ENCODE peak calls at places on chromosomes 1 and 21, in four cellular contexts. F, N, Y and D are unnamed samples.

GRCh38 chr1:59705849-59706599 is 108.7 kb upstream of the HOOK1 start:
- DNase-seq in F (no peak), N (no peak), Y (no peak), D (no peak)

GRCh38 chr1:31843506-31843905 is 27.7 kb upstream of the SPOCD1 start:
- DNase-seq in F (no peak), N (no peak), Y (no peak), D (no peak)

GRCh38 chr21:41851090-41851790 is 27.9 kb downstream of the PRDM15 start:
- DNase-seq in F (no peak), N (no peak), Y (no peak), D (no peak)

GRCh38 chr1:71365451-71365850 is 284.6 kb upstream of the ZRANB2 start:
- DNase-seq in F (no peak), N (no peak), Y (no peak), D (no peak)

GRCh38 chr1:16351449-16351993 is 759 bp downstream of the FBXO42 start:
- DNase-seq in F (no peak), N (no peak), Y (no peak), D (no peak)

GRCh38 chr1:28855469-28855944 is 43.5 kb downstream of the OPRD1 start:
- DNase-seq in F (no peak), N (no peak), Y (no peak), D (no peak)

GRCh38 chr1:80450711-80451110 is 1350.0 kb upstream of the ADGRL2 start:
- DNase-seq in F (no peak), N (no peak), Y (no peak), D (no peak)

GRCh38 chr1:11981378-11982009 is 1.2 kb downstream of the MFN2 start:
- DNase-seq in F (no peak), N (no peak), Y (no peak), D (no peak)

GRCh38 chr1:247111636-247112478 is 7.7 kb upstream of the ZNF669 start:
- DNase-seq in F (peak), N (no peak), Y (peak), D (no peak)

GRCh38 chr1:118007391-118007790 is 77.9 kb downstream of the WDR3 start:
- DNase-seq in F (no peak), N (no peak), Y (no peak), D (no peak)

GRCh38 chr1:58854576-58854975 is 70.7 kb upstream of the JUN start:
- DNase-seq in F (no peak), N (no peak), Y (no peak), D (no peak)

GRCh38 chr1:169156537-169156936 is 50.0 kb downstream of the ATP1B1 start:
- DNase-seq in F (no peak), N (no peak), Y (no peak), D (no peak)

GRCh38 chr1:101205457-101205856 is 31.4 kb upstream of the S1PR1 start:
- DNase-seq in F (no peak), N (no peak), Y (no peak), D (no peak)

GRCh38 chr1:32782086-32782485 is 35.1 kb downstream of the YARS1 start:
- DNase-seq in F (no peak), N (no peak), Y (no peak), D (no peak)

GRCh38 chr1:14650951-14651350 is 52.5 kb downstream of the KAZN start:
- DNase-seq in F (no peak), N (no peak), Y (no peak), D (no peak)

GRCh38 chr1:224118688-224119087 is 4.8 kb downstream of the FBXO28 start:
- DNase-seq in F (no peak), N (no peak), Y (no peak), D (no peak)

GRCh38 chr1:148318123-148318899 is 164.8 kb downstream of the PPIAL4G start:
- DNase-seq in F (peak), N (no peak), Y (no peak), D (peak)

GRCh38 chr1:243723458-243724043 is 126.5 kb downstream of the AKT3 start:
- DNase-seq in F (no peak), N (no peak), Y (no peak), D (no peak)

GRCh38 chr1:206666954-206667353 is 17.8 kb upstream of the MAPKAPK2 start:
- DNase-seq in F (no peak), N (no peak), Y (no peak), D (no peak)

GRCh38 chr1:161198206-161198876 is 513 bp downstream of the ADAMTS4 start:
- DNase-seq in F (peak), N (no peak), Y (no peak), D (no peak)

GRCh38 chr1:29094433-29094832 is 29.3 kb downstream of the TMEM200B start:
- DNase-seq in F (no peak), N (no peak), Y (no peak), D (no peak)

GRCh38 chr1:219412772-219413171 is 200.1 kb downstream of the ZC3H11B start:
- DNase-seq in F (no peak), N (no peak), Y (no peak), D (no peak)

GRCh38 chr1:47623174-47623940 is 185.5 kb downstream of the FOXD2 start:
- DNase-seq in F (no peak), N (no peak), Y (no peak), D (no peak)

DNA sequence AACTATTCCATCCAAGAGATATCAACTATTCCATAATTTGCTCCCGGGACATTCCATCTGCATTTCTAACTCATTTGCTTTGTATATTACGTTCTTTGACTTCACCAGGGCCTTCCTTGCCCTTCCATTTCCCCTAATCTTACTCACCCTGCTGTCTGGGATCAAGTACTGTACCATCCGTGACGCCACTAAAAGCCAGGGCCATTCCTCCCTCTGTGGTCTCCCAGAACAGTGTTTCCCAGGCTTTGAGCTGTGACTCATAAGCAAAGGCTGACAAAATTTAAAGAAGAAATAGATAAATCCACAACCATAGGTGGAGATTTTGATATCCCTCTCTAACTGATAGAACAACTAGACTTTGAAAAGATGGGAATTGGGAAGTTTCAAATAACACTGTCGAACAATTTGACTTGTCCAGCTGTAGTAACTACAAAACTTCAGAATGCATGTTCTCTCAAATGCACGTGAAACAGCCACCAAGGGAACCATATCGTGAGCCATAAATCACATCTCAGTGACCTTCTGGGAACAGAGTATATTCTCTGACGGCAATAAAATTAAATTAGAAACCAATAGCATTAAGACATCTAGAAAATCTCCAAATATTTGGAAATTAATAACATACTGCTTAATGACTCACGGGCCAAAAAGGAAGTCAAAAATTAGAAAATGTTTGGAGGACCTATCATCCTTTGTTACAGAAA is 501.0 kb downstream of the SETD4 start:
- DNase-seq in F (no peak), N (no peak), Y (no peak), D (no peak)
- TF ChIP-seq CTCF in F (no peak), N (no peak), Y (no peak), D (no peak)

GRCh38 chr1:114033219-114033706 is 54.0 kb downstream of the OLFML3 start:
- DNase-seq in F (no peak), N (no peak), Y (no peak), D (no peak)

GRCh38 chr1:114032271-114033218 is 53.3 kb downstream of the OLFML3 start:
- DNase-seq in F (no peak), N (no peak), Y (no peak), D (no peak)

GRCh38 chr1:114033961-114034360 is 54.7 kb downstream of the OLFML3 start:
- DNase-seq in F (no peak), N (no peak), Y (no peak), D (no peak)

GRCh38 chr1:114035304-114035700 is 56.0 kb downstream of the OLFML3 start:
- DNase-seq in F (no peak), N (no peak), Y (no peak), D (no peak)

DNA sequence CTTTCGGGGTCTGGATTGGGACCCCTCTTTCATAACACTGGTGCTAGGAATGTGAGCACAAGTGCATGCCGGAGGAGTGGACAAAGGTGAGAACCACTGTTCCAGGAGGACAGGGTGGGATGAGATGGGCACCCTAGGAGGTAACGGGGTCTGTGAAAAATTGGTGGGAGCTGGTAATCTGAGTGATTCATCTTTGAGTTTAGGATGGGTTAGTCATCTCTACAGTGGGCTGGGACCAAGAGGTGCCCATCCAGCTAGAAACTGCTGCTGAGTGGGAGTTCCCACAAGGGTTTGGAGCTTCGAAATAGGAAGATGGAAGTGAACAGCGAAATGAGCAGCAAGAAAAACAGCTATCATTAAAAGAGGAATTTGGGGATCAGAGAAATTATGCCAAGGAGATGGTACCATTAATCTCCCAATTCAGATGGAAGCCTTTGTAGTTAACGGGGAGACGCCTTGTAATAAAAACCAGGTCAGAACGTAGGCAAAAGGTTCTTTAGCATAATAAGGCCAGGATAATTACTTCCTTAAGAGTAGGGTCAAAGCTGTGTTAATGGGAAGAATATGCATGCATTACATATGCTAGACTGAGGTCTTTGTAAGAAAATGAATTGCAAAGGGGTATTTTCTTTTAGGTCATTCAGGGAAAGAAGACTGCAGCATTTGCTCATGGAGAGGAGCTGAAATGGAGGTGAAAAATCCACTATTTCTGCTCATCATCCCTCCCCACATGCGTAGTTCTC is 55.5 kb downstream of the OLFML3 start:
- DNase-seq in F (no peak), N (no peak), Y (no peak), D (no peak)
- TF ChIP-seq CTCF in F (no peak), N (no peak), Y (no peak), D (no peak)

DNA sequence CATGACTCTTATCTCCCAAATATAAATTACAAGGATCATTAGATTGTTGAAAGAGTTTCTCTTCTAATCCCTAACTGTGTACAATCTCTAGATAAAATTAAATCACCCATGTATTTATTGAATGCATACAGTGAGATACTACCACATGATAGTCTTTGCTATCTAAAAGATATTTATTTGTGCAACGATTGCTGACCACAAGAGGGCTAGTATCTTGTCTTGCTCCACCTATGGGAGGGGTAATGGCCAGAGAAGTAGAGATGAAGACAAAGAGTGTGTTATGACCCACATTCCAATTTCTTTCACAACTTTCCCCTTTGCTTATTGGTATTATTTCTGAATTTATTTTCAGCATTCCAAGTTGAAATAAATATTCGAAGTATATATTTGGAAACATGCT is 13.7 kb downstream of the PYHIN1 start:
- DNase-seq in F (no peak), N (no peak), Y (no peak), D (no peak)
- TF ChIP-seq CTCF in F (no peak), N (no peak), Y (no peak), D (no peak)

GRCh38 chr1:94335950-94336349 is 82.2 kb upstream of the ABCD3 start:
- DNase-seq in F (no peak), N (no peak), Y (peak), D (no peak)
- TF ChIP-seq CTCF in F (peak), N (peak), Y (peak), D (no peak)

GRCh38 chr1:151806170-151806569 is 951 bp upstream of the LINGO4 start:
- DNase-seq in F (no peak), N (no peak), Y (no peak), D (no peak)
- TF ChIP-seq CTCF in F (no peak), N (no peak), Y (no peak), D (no peak)

GRCh38 chr1:107786214-107786842 is 178.7 kb downstream of the VAV3 start:
- DNase-seq in F (no peak), N (no peak), Y (no peak), D (no peak)

GRCh38 chr1:107789817-107790609 is 175.0 kb downstream of the VAV3 start:
- DNase-seq in F (no peak), N (no peak), Y (no peak), D (no peak)

GRCh38 chr1:107785506-107786213 is 179.3 kb downstream of the VAV3 start:
- DNase-seq in F (no peak), N (no peak), Y (no peak), D (no peak)

GRCh38 chr1:107788189-107788588 is 176.8 kb downstream of the VAV3 start:
- DNase-seq in F (no peak), N (no peak), Y (no peak), D (no peak)

GRCh38 chr1:107787299-107787698 is 177.7 kb downstream of the VAV3 start:
- DNase-seq in F (no peak), N (no peak), Y (no peak), D (no peak)
- TF ChIP-seq CTCF in F (no peak), N (no peak), Y (no peak), D (no peak)